ENCODE peak calls at places on chromosomes 13 and 19, in seven cellular contexts. One of them, this sample, is unnamed. For H3K4me1, the result is how much of the 10 kb centered on the place peaks cover.

GRCh38 chr19:30011051-30011578 is 69.1 kb downstream of the URI1 start:
- DNase-seq in HCT116: no peak
- DNase-seq in heart right ventricle: no peak
- DNase-seq in A549: no peak
- DNase-seq in psoas muscle: no peak
- DNase-seq in fibroblast of lung: no peak
- DNase-seq in pancreas: no peak
- DNase-seq in this sample: no peak

GRCh38 chr13:57996717-57997116 is 365.2 kb downstream of the PCDH17 start:
- DNase-seq in HCT116: no peak
- DNase-seq in pancreas: no peak
- DNase-seq in psoas muscle: no peak
- DNase-seq in heart right ventricle: no peak
- DNase-seq in fibroblast of lung: peak
- DNase-seq in A549: no peak
- DNase-seq in this sample: no peak

GRCh38 chr13:41465215-41465907 is 8.0 kb downstream of the RGCC start:
- DNase-seq in heart right ventricle: peak
- DNase-seq in pancreas: no peak
- DNase-seq in psoas muscle: peak
- DNase-seq in A549: no peak
- DNase-seq in fibroblast of lung: peak
- DNase-seq in HCT116: no peak
- DNase-seq in this sample: no peak

GRCh38 chr13:20016649-20017364 is 58.3 kb downstream of the ZMYM2 start:
- DNase-seq in heart right ventricle: no peak
- DNase-seq in A549: no peak
- DNase-seq in psoas muscle: no peak
- DNase-seq in HCT116: no peak
- DNase-seq in pancreas: no peak
- DNase-seq in fibroblast of lung: no peak
- DNase-seq in this sample: no peak

GRCh38 chr19:18479964-18480723 is 41.7 kb downstream of the ELL start:
- DNase-seq in pancreas: no peak
- DNase-seq in psoas muscle: peak
- DNase-seq in A549: no peak
- DNase-seq in heart right ventricle: no peak
- DNase-seq in HCT116: no peak
- DNase-seq in fibroblast of lung: peak
- DNase-seq in this sample: peak

GRCh38 chr13:28204690-28205443 is 66.5 kb downstream of the PAN3 start:
- DNase-seq in heart right ventricle: no peak
- DNase-seq in HCT116: no peak
- DNase-seq in fibroblast of lung: no peak
- DNase-seq in psoas muscle: no peak
- DNase-seq in pancreas: no peak
- DNase-seq in A549: no peak
- DNase-seq in this sample: no peak

GRCh38 chr19:31054430-31054829 is 294.8 kb downstream of the TSHZ3 start:
- DNase-seq in heart right ventricle: peak
- DNase-seq in pancreas: no peak
- DNase-seq in psoas muscle: no peak
- DNase-seq in HCT116: no peak
- DNase-seq in fibroblast of lung: peak
- DNase-seq in A549: peak
- DNase-seq in this sample: no peak

GRCh38 chr13:41563501-41564001 is 106.2 kb downstream of the RGCC start:
- DNase-seq in A549: peak
- DNase-seq in pancreas: no peak
- DNase-seq in psoas muscle: no peak
- DNase-seq in HCT116: no peak
- DNase-seq in heart right ventricle: peak
- DNase-seq in fibroblast of lung: peak
- DNase-seq in this sample: no peak

GRCh38 chr13:74204606-74205312 is 70.6 kb upstream of the KLF12 start:
- DNase-seq in heart right ventricle: no peak
- DNase-seq in A549: no peak
- DNase-seq in pancreas: no peak
- DNase-seq in HCT116: no peak
- DNase-seq in psoas muscle: no peak
- DNase-seq in fibroblast of lung: no peak
- DNase-seq in this sample: no peak

GRCh38 chr13:33123066-33123940 is 107.1 kb downstream of the KL start:
- DNase-seq in A549: no peak
- DNase-seq in fibroblast of lung: peak
- DNase-seq in pancreas: no peak
- DNase-seq in heart right ventricle: no peak
- DNase-seq in psoas muscle: no peak
- DNase-seq in HCT116: no peak
- DNase-seq in this sample: no peak
- H3K4me1 ChIP-seq in A549: half or more
- H3K4me1 ChIP-seq in fibroblast of lung: under half
- H3K4me1 ChIP-seq in pancreas: under half
- H3K4me1 ChIP-seq in heart right ventricle: half or more
- H3K4me1 ChIP-seq in psoas muscle: under half
- H3K4me1 ChIP-seq in HCT116: under half
- H3K4me1 ChIP-seq in this sample: under half

GRCh38 chr13:31903072-31903815 is 128.3 kb upstream of the FRY start:
- DNase-seq in A549: no peak
- DNase-seq in fibroblast of lung: no peak
- DNase-seq in HCT116: no peak
- DNase-seq in pancreas: no peak
- DNase-seq in heart right ventricle: no peak
- DNase-seq in psoas muscle: no peak
- DNase-seq in this sample: no peak
- H3K27ac ChIP-seq in A549: no peak
- H3K27ac ChIP-seq in fibroblast of lung: no peak
- H3K27ac ChIP-seq in HCT116: no peak
- H3K27ac ChIP-seq in pancreas: no peak
- H3K27ac ChIP-seq in heart right ventricle: peak
- H3K27ac ChIP-seq in psoas muscle: peak
- H3K27ac ChIP-seq in this sample: no peak

GRCh38 chr19:2039959-2040646 is 10.9 kb downstream of the MKNK2 start:
- DNase-seq in heart right ventricle: peak
- DNase-seq in fibroblast of lung: no peak
- DNase-seq in psoas muscle: no peak
- DNase-seq in HCT116: no peak
- DNase-seq in pancreas: peak
- DNase-seq in A549: no peak
- DNase-seq in this sample: no peak

GRCh38 chr19:2040647-2041435 is 10.2 kb downstream of the MKNK2 start:
- DNase-seq in heart right ventricle: peak
- DNase-seq in fibroblast of lung: no peak
- DNase-seq in HCT116: no peak
- DNase-seq in pancreas: no peak
- DNase-seq in psoas muscle: no peak
- DNase-seq in A549: no peak
- DNase-seq in this sample: no peak

GRCh38 chr19:2042485-2043268 is 8.4 kb downstream of the MKNK2 start:
- DNase-seq in pancreas: peak
- DNase-seq in A549: no peak
- DNase-seq in fibroblast of lung: no peak
- DNase-seq in psoas muscle: peak
- DNase-seq in heart right ventricle: peak
- DNase-seq in HCT116: no peak
- DNase-seq in this sample: no peak

GRCh38 chr19:2041686-2042484 is 9.2 kb downstream of the MKNK2 start:
- DNase-seq in A549: peak
- DNase-seq in HCT116: peak
- DNase-seq in heart right ventricle: peak
- DNase-seq in pancreas: peak
- DNase-seq in psoas muscle: peak
- DNase-seq in fibroblast of lung: peak
- DNase-seq in this sample: peak

DNA sequence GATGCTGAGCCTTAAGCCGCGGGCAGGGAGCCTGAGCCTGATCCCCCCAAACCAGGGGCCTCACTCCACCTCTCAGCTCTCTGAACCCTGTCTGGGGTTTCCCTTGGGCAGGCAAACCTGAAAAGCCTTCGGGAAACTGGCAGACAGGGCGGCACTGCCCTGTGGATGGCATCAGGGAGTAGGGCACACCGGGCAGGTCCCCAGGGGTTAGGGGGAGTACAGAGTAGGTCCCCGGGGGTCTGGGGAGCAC is 9.7 kb downstream of the MKNK2 start:
- DNase-seq in psoas muscle: no peak
- DNase-seq in A549: no peak
- DNase-seq in fibroblast of lung: no peak
- DNase-seq in HCT116: no peak
- DNase-seq in pancreas: no peak
- DNase-seq in heart right ventricle: peak
- DNase-seq in this sample: no peak
- H3K4me1 ChIP-seq in psoas muscle: half or more
- H3K4me1 ChIP-seq in A549: half or more
- H3K4me1 ChIP-seq in fibroblast of lung: under half
- H3K4me1 ChIP-seq in HCT116: under half
- H3K4me1 ChIP-seq in pancreas: under half
- H3K4me1 ChIP-seq in heart right ventricle: half or more
- H3K4me1 ChIP-seq in this sample: under half

DNA sequence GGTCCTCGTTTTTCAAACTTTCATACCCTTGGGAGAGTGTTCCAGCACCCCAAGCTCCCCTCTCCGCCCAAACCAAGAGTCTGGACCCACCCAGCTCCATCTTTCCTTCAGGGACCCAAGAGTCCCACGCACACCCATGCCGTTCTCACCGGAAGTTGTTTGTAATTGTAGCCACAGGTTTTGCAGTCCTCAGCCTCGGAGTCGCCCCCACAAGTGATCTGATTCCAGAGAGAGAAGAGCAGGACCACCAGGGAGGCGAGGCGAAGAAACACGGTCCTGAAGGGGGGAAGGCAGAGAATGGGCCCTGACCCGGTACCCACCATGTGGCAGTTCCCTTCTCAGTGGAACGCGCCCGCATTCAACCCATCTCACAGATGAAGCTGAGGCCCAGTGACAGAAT is 3.4 kb upstream of the LENG1 start:
- DNase-seq in psoas muscle: no peak
- DNase-seq in A549: no peak
- DNase-seq in fibroblast of lung: no peak
- DNase-seq in HCT116: no peak
- DNase-seq in pancreas: no peak
- DNase-seq in heart right ventricle: no peak
- DNase-seq in this sample: no peak
- H3K27ac ChIP-seq in psoas muscle: no peak
- H3K27ac ChIP-seq in A549: peak
- H3K27ac ChIP-seq in fibroblast of lung: no peak
- H3K27ac ChIP-seq in HCT116: no peak
- H3K27ac ChIP-seq in pancreas: peak
- H3K27ac ChIP-seq in heart right ventricle: peak
- H3K27ac ChIP-seq in this sample: peak

GRCh38 chr13:26017932-26018690 is 33.7 kb downstream of the SHISA2 start:
- DNase-seq in fibroblast of lung: no peak
- DNase-seq in HCT116: no peak
- DNase-seq in pancreas: no peak
- DNase-seq in psoas muscle: no peak
- DNase-seq in heart right ventricle: no peak
- DNase-seq in A549: no peak
- DNase-seq in this sample: no peak
- H3K4me1 ChIP-seq in fibroblast of lung: under half
- H3K4me1 ChIP-seq in HCT116: under half
- H3K4me1 ChIP-seq in pancreas: under half
- H3K4me1 ChIP-seq in psoas muscle: under half
- H3K4me1 ChIP-seq in heart right ventricle: half or more
- H3K4me1 ChIP-seq in A549: under half
- H3K4me1 ChIP-seq in this sample: under half

GRCh38 chr13:106688940-106689339 is 121.0 kb upstream of the ARGLU1 start:
- DNase-seq in A549: no peak
- DNase-seq in fibroblast of lung: no peak
- DNase-seq in pancreas: no peak
- DNase-seq in psoas muscle: no peak
- DNase-seq in HCT116: no peak
- DNase-seq in heart right ventricle: no peak
- DNase-seq in this sample: no peak
- H3K27ac ChIP-seq in A549: no peak
- H3K27ac ChIP-seq in fibroblast of lung: no peak
- H3K27ac ChIP-seq in pancreas: no peak
- H3K27ac ChIP-seq in psoas muscle: no peak
- H3K27ac ChIP-seq in HCT116: no peak
- H3K27ac ChIP-seq in heart right ventricle: no peak
- H3K27ac ChIP-seq in this sample: no peak

GRCh38 chr19:8451377-8451776 is 6.6 kb downstream of the HNRNPM start:
- DNase-seq in heart right ventricle: no peak
- DNase-seq in psoas muscle: no peak
- DNase-seq in HCT116: no peak
- DNase-seq in A549: no peak
- DNase-seq in pancreas: no peak
- DNase-seq in fibroblast of lung: no peak
- DNase-seq in this sample: no peak
- H3K4me1 ChIP-seq in heart right ventricle: half or more
- H3K4me1 ChIP-seq in psoas muscle: half or more
- H3K4me1 ChIP-seq in HCT116: under half
- H3K4me1 ChIP-seq in A549: half or more
- H3K4me1 ChIP-seq in pancreas: under half
- H3K4me1 ChIP-seq in fibroblast of lung: under half
- H3K4me1 ChIP-seq in this sample: under half

DNA sequence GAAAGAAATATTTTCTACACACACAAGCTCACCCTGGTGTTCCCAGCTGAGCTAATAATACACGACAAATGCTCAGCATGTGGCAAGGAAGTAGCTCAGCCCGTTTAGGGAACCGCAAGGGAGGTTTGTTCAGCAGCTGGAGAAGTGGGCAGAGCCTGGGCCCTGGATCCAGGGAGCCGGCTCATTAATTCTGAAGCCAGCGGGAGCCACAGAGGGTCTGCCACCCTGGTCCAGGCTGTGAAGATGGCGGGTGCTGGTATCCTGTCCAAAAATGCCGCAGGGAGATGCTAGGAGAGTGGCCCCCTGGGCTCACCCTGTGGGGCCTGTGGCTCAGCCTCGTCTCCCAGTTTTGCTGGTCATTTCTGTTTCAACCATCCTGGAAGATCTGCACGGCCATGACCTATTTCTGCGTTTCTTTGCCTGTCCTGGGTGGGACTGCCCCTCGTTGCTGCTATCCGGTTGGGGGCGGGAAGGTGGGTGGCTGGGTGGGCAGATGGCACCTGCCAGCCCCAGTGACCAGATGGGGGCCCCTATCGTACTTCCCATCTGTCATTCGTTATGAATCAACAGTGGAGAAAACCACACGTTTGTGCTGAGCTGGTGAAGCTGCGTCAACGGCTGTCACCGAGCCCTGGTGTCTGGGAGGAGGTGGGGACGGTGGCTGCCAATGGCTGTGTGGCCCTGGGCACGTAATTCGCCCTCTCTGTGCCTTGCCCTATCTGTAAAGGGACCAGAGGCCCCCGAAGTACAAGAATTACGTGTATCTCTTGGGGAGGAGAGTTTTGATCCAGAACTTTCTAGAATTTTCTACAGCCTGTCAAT is 2.7 kb upstream of the GNA15 start:
- DNase-seq in heart right ventricle: no peak
- DNase-seq in pancreas: no peak
- DNase-seq in psoas muscle: no peak
- DNase-seq in HCT116: no peak
- DNase-seq in fibroblast of lung: no peak
- DNase-seq in A549: no peak
- DNase-seq in this sample: no peak
- H3K27ac ChIP-seq in heart right ventricle: peak
- H3K27ac ChIP-seq in pancreas: peak
- H3K27ac ChIP-seq in psoas muscle: no peak
- H3K27ac ChIP-seq in HCT116: no peak
- H3K27ac ChIP-seq in fibroblast of lung: no peak
- H3K27ac ChIP-seq in A549: no peak
- H3K27ac ChIP-seq in this sample: peak

GRCh38 chr19:5967994-5968430 is 9.9 kb downstream of the RANBP3 start:
- DNase-seq in fibroblast of lung: peak
- DNase-seq in HCT116: peak
- DNase-seq in heart right ventricle: peak
- DNase-seq in psoas muscle: peak
- DNase-seq in A549: peak
- DNase-seq in pancreas: no peak
- DNase-seq in this sample: no peak
- H3K4me1 ChIP-seq in fibroblast of lung: under half
- H3K4me1 ChIP-seq in HCT116: under half
- H3K4me1 ChIP-seq in heart right ventricle: half or more
- H3K4me1 ChIP-seq in psoas muscle: half or more
- H3K4me1 ChIP-seq in A549: under half
- H3K4me1 ChIP-seq in pancreas: half or more
- H3K4me1 ChIP-seq in this sample: under half

This sample was measured in breast epithelium.